ENCODE peak calls at places on chromosomes 2 and 18, in four cellular contexts. C, H, G and W are unnamed samples.

GRCh38 chr2:161357097-161357496 is 48.9 kb downstream of the PSMD14 start:
- DNase-seq in C (no peak), H (no peak), G (no peak), W (no peak)

GRCh38 chr18:50523165-50523564 is 36.7 kb upstream of the MAPK4 start:
- DNase-seq in C (no peak), H (no peak), G (no peak), W (no peak)

GRCh38 chr2:60453896-60454295 is 99.6 kb downstream of the BCL11A start:
- DNase-seq in C (no peak), H (no peak), G (no peak), W (no peak)

GRCh38 chr2:38376346-38376682 is 759 bp downstream of the ATL2 start:
- DNase-seq in C (peak), H (peak), G (peak), W (no peak)

GRCh38 chr2:221779614-221780067 is 207.5 kb upstream of the EPHA4 start:
- DNase-seq in C (no peak), H (peak), G (peak), W (peak)

GRCh38 chr2:234981197-234982095 is 29.6 kb downstream of the SH3BP4 start:
- DNase-seq in C (no peak), H (peak), G (peak), W (peak)

GRCh38 chr18:75407468-75408437 is 19.8 kb downstream of the SMIM21 start:
- DNase-seq in C (no peak), H (peak), G (no peak), W (no peak)

GRCh38 chr18:76756491-76757288 is 65.7 kb upstream of the ZNF236 start:
- DNase-seq in C (peak), H (no peak), G (no peak), W (no peak)

GRCh38 chr2:96739051-96739632 is 722 bp downstream of the LMAN2L start:
- DNase-seq in C (no peak), H (peak), G (no peak), W (no peak)

GRCh38 chr18:65057439-65058083 is 693.3 kb upstream of the CDH7 start:
- DNase-seq in C (no peak), H (no peak), G (no peak), W (no peak)

GRCh38 chr18:57027190-57027708 is 119.6 kb upstream of the BOD1L2 start:
- DNase-seq in C (no peak), H (no peak), G (no peak), W (no peak)

GRCh38 chr18:50649821-50650220 is 89.9 kb downstream of the MAPK4 start:
- DNase-seq in C (no peak), H (peak), G (no peak), W (peak)

GRCh38 chr2:39179974-39180960 is 59.4 kb upstream of the SOS1 start:
- DNase-seq in C (no peak), H (no peak), G (no peak), W (no peak)

DNA sequence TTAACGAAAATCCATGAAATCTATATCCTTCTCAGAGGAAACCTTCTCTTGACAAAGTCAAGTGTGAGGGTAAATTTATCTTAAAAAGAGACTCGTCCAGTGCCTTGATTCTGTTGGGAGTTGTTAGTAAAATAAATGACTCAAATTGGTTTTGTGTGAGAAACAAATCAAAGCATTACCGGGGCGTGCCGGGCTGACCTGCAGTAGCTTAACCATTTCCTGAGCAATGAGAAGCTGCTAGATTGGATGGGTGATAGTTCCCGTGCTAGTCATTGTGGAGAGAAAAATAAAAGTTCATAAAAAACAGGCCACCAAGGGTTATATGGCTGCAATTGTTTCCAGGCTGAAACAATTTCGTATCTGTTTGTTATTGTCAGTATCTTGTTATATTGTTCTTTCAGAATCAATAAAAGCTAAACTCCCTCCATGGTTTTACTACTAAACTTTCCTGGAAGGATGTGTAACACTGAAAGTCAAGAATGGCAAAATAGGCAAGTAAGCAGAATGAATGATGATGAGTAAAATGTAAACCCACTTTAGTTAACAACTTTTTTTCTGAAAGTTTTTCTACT is 314.4 kb downstream of the MTX2 start:
- DNase-seq in C (no peak), H (peak), G (peak), W (no peak)
- H3K4me3 ChIP-seq in C (no peak), H (no peak), G (peak), W (no peak)

GRCh38 chr18:21704603-21705364 is at the start of gene ABHD3:
- DNase-seq in C (peak), H (peak), G (peak), W (peak)
- TF ChIP-seq CTCF in C (peak), H (peak), G (no peak), W (peak)

DNA sequence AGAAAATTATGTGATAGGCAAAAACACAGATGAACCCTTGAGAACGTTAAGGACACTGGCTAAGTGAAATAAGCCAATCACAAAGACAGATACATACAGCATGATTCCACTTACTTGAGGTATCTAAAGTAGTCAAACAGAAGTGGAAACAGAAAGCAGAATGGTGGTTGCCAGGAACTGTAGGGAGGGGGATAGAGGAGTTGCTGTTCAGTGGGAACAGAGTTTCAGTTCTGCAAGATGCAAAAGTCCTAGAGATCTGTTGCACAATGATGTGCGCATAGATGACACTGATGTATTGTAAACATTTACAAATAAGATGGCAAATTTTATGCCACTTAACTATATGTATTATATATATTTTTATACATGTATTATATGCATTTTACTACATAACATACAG is 59.7 kb downstream of the POLE4 start:
- DNase-seq in C (no peak), H (no peak), G (no peak), W (no peak)
- H3K4me3 ChIP-seq in C (no peak), H (no peak), G (no peak), W (no peak)

GRCh38 chr18:60601249-60601648 is 228.7 kb upstream of the MC4R start:
- DNase-seq in C (no peak), H (no peak), G (no peak), W (no peak)
- TF ChIP-seq CTCF in C (no peak), H (no peak), G (no peak), W (no peak)

DNA sequence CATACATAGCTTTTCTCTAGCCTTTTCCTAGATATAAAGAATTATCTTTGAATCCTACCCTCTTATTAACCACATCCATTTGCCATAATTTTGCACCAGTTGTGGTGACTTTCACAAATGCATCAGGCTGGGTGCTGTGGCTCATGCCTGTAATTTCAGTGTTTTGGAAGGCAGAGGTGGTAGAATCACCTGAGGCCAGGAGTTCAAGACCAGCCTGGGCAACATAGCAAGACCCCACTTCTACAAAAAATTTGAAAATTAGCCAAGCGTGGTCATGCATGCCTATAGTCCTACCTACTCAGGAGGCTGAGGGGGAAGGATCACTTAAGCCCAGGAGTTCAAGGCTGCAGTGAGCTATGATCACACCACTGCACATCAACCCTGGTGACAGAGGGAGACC is 672.4 kb upstream of the CHAC2 start:
- DNase-seq in C (no peak), H (no peak), G (no peak), W (no peak)
- H3K4me3 ChIP-seq in C (no peak), H (no peak), G (no peak), W (no peak)